ENCODE peak calls at places on chromosomes 5 and 9, in five cellular contexts. F, T, K, M and I are unnamed samples.

GRCh38 chr5:1428107-1428506 is 17.1 kb downstream of the SLC6A3 start:
- DNase-seq in T (no peak), K (no peak), M (no peak), F (no peak), I (no peak)

GRCh38 chr5:142886956-142887355 is 116.8 kb downstream of the ARHGAP26 start:
- DNase-seq in T (no peak), F (no peak), M (no peak), K (no peak), I (no peak)

GRCh38 chr5:137778772-137779564 is 24.8 kb upstream of the HNRNPA0 start:
- DNase-seq in K (peak; percentile 27), F (peak; percentile 44), M (no peak), T (no peak), I (no peak)

GRCh38 chr5:143714629-143715028 is 97.3 kb upstream of the HMHB1 start:
- DNase-seq in T (peak; percentile 20), K (no peak), M (no peak), F (no peak), I (no peak)

GRCh38 chr5:83488821-83489220 is 17.3 kb downstream of the VCAN start:
- DNase-seq in M (no peak), F (no peak), T (no peak), K (no peak), I (no peak)

GRCh38 chr5:91061094-91061493 is 322.0 kb downstream of the ARRDC3 start:
- DNase-seq in T (no peak), M (no peak), F (no peak), K (no peak), I (no peak)

GRCh38 chr9:121576281-121577075 is 75.0 kb upstream of the DAB2IP start:
- DNase-seq in T (no peak), F (no peak), M (no peak), K (no peak), I (no peak)

GRCh38 chr9:138020120-138020794 is 142.7 kb downstream of the CACNA1B start:
- DNase-seq in M (peak; percentile 43), F (no peak), T (no peak), K (no peak), I (no peak)

GRCh38 chr5:74131256-74131655 is 505.3 kb downstream of the ARHGEF28 start:
- DNase-seq in F (no peak), M (no peak), K (no peak), T (no peak), I (no peak)

GRCh38 chr9:112061152-112061740 is 113.9 kb downstream of the SUSD1 start:
- DNase-seq in T (peak; percentile 75), K (no peak), F (peak; percentile 61), M (no peak), I (peak; percentile 46)

GRCh38 chr9:77663754-77664153 is 15.6 kb upstream of the GNA14 start:
- DNase-seq in T (no peak), M (no peak), F (no peak), K (no peak), I (no peak)

GRCh38 chr5:83467315-83468044 is 4.1 kb upstream of the VCAN start:
- DNase-seq in T (no peak), M (no peak), F (no peak), K (no peak), I (no peak)

GRCh38 chr9:14175778-14176177 is 138.2 kb downstream of the NFIB start:
- DNase-seq in M (no peak), F (no peak), T (no peak), K (no peak), I (no peak)

GRCh38 chr5:35185518-35185917 is 44.8 kb downstream of the PRLR start:
- DNase-seq in T (no peak), M (no peak), F (no peak), K (no peak), I (no peak)

GRCh38 chr9:7226007-7226670 is 468.4 kb downstream of the KDM4C start:
- DNase-seq in F (no peak), K (no peak), M (no peak), T (no peak), I (no peak)

GRCh38 chr5:150503977-150504620 is 3.8 kb upstream of the NDST1 start:
- DNase-seq in K (no peak), F (no peak), M (no peak), T (no peak), I (no peak)

GRCh38 chr9:134571326-134571871 is 70.2 kb upstream of the COL5A1 start:
- DNase-seq in M (peak; percentile 28), K (no peak), T (no peak), F (no peak), I (no peak)

GRCh38 chr5:177005619-177006264 is 837 bp downstream of the UIMC1 start:
- DNase-seq in T (no peak), M (no peak), F (peak; percentile 32), K (no peak), I (peak; percentile 43)

GRCh38 chr9:1732670-1733069 is 282.5 kb upstream of the SMARCA2 start:
- DNase-seq in K (no peak), F (no peak), M (no peak), T (no peak), I (no peak)

GRCh38 chr9:33161011-33161588 is 6.0 kb downstream of the B4GALT1 start:
- DNase-seq in F (peak; percentile 88), M (no peak), T (no peak), K (no peak), I (no peak)

GRCh38 chr9:129606161-129607025 is 14.5 kb downstream of the C9orf50 start:
- DNase-seq in K (no peak), T (no peak), M (no peak), F (no peak), I (no peak)

GRCh38 chr5:125510651-125511050 is 764.2 kb upstream of the ZNF608 start:
- DNase-seq in K (no peak), T (no peak), M (no peak), F (no peak), I (no peak)

GRCh38 chr5:17129093-17129492 is 88.3 kb upstream of the BASP1 start:
- DNase-seq in M (no peak), F (no peak), K (no peak), T (no peak), I (no peak)

GRCh38 chr5:178309271-178310008 is 76.8 kb upstream of the PHYKPL start:
- DNase-seq in K (no peak), M (no peak), F (no peak), T (no peak), I (no peak)

GRCh38 chr5:9888517-9888916 is 258.4 kb upstream of the TAS2R1 start:
- DNase-seq in M (no peak), K (no peak), F (no peak), T (no peak), I (no peak)

GRCh38 chr5:135596788-135597187 is 18.0 kb upstream of the CXCL14 start:
- DNase-seq in T (no peak), F (no peak), M (peak; percentile 8), K (no peak), I (no peak)

GRCh38 chr5:72366324-72366976 is 46.3 kb downstream of the PTCD2 start:
- DNase-seq in T (peak; percentile 43), F (peak; percentile 39), K (peak; percentile 62), M (no peak), I (no peak)

GRCh38 chr9:16401720-16402119 is 468.8 kb downstream of the BNC2 start:
- DNase-seq in K (no peak), F (no peak), M (no peak), T (no peak), I (no peak)

GRCh38 chr9:13034696-13035006 is 244.8 kb downstream of the MPDZ start:
- DNase-seq in T (no peak), K (no peak), F (no peak), M (no peak), I (no peak)

DNA sequence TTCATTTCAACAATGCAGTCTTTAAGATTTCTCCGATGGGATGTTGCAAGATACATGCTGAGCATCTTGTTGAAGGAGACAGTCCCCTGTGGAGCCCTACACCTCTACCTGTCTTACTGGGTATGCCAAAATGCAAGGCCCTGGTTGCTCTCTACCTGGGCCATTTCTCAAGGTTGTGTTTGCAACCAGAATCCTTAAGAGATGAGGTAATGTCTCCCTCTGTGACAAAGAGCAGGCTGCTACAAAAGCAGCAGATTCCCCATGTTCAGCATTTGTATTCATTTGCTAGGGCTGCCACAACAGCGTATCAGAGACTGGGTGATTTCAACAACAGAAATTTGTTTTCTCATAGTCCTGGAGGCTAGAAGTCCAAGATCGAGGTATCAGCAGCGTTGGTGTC is 138.4 kb upstream of the RPS23 start:
- DNase-seq in F (no peak), M (no peak), T (no peak), K (no peak), I (no peak)
- TF ChIP-seq POLR2AphosphoS5 in F (no peak), M (no peak), T (no peak), K (no peak), I (no peak)

GRCh38 chr9:115035872-115036612 is 81.9 kb downstream of the TNC start:
- DNase-seq in M (no peak), T (peak; percentile 77), F (peak; percentile 32), K (no peak), I (peak; percentile 19)

GRCh38 chr9:115032300-115032699 is 85.7 kb downstream of the TNC start:
- DNase-seq in T (no peak), M (no peak), F (no peak), K (no peak), I (no peak)

GRCh38 chr9:115033800-115034199 is 84.2 kb downstream of the TNC start:
- DNase-seq in M (no peak), K (no peak), F (no peak), T (no peak), I (no peak)

GRCh38 chr9:115036691-115037090 is 81.3 kb downstream of the TNC start:
- DNase-seq in K (no peak), M (no peak), T (no peak), F (no peak), I (no peak)

DNA sequence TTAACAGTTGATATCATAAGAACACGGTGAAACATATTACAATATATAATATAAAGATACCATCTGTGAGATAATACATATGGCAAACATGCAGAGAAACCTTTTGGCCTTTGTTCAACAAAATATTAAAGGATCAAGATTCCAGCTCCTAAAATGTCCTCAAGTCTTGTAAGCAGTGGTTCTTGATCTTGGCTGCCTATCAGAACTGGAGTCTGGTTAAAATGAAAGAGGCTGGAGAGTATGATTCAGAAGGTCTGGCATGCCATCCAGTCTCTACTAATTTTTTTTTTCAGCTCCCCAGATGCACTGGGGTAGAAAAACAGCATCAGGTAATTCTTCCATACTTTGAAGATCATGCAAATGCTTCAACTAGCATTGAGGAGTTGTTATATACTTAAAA is 83.2 kb downstream of the TNC start:
- DNase-seq in T (no peak), F (no peak), M (no peak), K (no peak), I (no peak)
- TF ChIP-seq POLR2AphosphoS5 in T (no peak), F (no peak), M (no peak), K (no peak), I (no peak)

GRCh38 chr5:40689442-40689841 is 9.7 kb downstream of the PTGER4 start:
- DNase-seq in F (peak; percentile 93), T (peak; percentile 34), M (no peak), K (peak; percentile 100), I (no peak)
- TF ChIP-seq POLR2AphosphoS5 in F (peak; percentile 46), T (no peak), M (no peak), K (peak; percentile 83), I (no peak)

DNA sequence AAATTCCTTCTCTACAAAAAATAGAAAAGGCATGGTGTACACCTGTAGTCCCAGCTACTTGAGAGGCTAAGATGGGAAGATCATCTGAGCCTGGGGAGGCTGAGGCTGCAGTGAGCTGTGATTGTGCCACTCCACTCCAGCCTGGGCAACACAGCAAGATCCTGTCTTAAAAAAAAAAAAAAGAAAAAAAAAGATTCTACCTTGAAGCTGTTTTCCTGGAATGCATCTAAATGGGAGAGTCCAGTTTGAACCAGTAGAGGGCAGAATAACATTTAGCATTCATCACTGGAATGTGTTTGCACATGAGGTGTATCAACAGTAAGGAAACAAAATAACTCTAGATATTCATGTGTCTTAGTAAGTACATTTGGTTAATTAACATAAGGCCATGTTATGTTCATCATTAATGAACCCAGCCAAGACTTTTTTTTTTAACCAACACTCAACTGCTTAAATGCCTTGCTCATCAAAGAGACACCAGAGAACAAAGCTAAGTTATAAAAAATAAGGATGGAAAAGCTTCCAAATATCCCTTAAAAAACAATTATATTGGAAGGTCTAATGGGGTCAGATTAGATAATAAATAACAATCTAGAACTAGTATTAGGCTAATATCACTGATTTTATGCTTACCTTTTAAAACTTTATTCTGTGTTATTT is 16.1 kb downstream of the IFNE start:
- DNase-seq in T (no peak), K (peak; percentile 18), F (peak; percentile 61), M (no peak), I (no peak)
- TF ChIP-seq POLR2AphosphoS5 in T (no peak), K (no peak), F (no peak), M (no peak), I (no peak)